ENCODE peak calls at places on chromosomes 6 and 20, in four cellular contexts. Z is glomerular endothelial cell, A is hypothalamus, I is AG04449. D is an unnamed sample.

GRCh38 chr6:16450285-16450684 is 211.9 kb downstream of the GMPR start:
- DNase-seq in A (no peak), Z (no peak), I (peak), D (no peak)

GRCh38 chr20:61753196-61753942 is 312.3 kb downstream of the TAF4 start:
- DNase-seq in Z (peak), A (no peak), I (peak), D (no peak)

GRCh38 chr6:75331134-75331533 is 46.5 kb upstream of the TMEM30A start:
- DNase-seq in I (no peak), A (no peak), Z (no peak), D (no peak)

GRCh38 chr6:3005077-3005476 is 5.4 kb downstream of the NQO2 start:
- DNase-seq in I (no peak), Z (no peak), A (no peak), D (no peak)

GRCh38 chr20:48411906-48412305 is 415.9 kb downstream of the PREX1 start:
- DNase-seq in A (no peak), Z (no peak), I (no peak), D (no peak)

GRCh38 chr6:43491750-43492661 is 14.6 kb downstream of the TJAP1 start:
- DNase-seq in I (no peak), Z (no peak), A (peak), D (no peak)

GRCh38 chr20:60057123-60057865 is 99.1 kb downstream of the CDH26 start:
- DNase-seq in I (no peak), Z (no peak), A (peak), D (peak)

GRCh38 chr20:46027245-46027853 is 1.7 kb upstream of the SLC12A5 start:
- DNase-seq in Z (peak), A (no peak), I (no peak), D (no peak)

GRCh38 chr6:169160855-169161560 is 92.6 kb downstream of the THBS2 start:
- DNase-seq in Z (no peak), A (no peak), I (no peak), D (no peak)

GRCh38 chr20:56345911-56346310 is 12.9 kb upstream of the FAM210B start:
- DNase-seq in A (no peak), I (no peak), Z (no peak), D (no peak)

D was measured in Panc1.